ENCODE peak calls at places on chromosomes 5 and 9, in five cellular contexts. W is HepG2, F is H1, N is HEK293T, G is GM12878. U is an unnamed sample.

GRCh38 chr5:82421119-82421518 is 143.0 kb upstream of the RPS23 start:
- DNase-seq in W (no peak), N (no peak), F (no peak), G (no peak), U (no peak)

GRCh38 chr9:14097215-14097614 is 216.7 kb downstream of the NFIB start:
- DNase-seq in N (no peak), W (no peak), F (no peak), G (no peak), U (no peak)

GRCh38 chr5:73938938-73939320 is 312.9 kb downstream of the ARHGEF28 start:
- DNase-seq in F (no peak), G (no peak), N (no peak), W (no peak), U (no peak)

GRCh38 chr9:125743687-125744428 is 3.3 kb upstream of the PBX3 start:
- DNase-seq in W (no peak), G (no peak), F (no peak), N (no peak), U (no peak)

GRCh38 chr5:144134181-144134827 is 36.2 kb downstream of the YIPF5 start:
- DNase-seq in G (no peak), N (no peak), W (no peak), F (no peak), U (no peak)

GRCh38 chr5:179262126-179262920 is 82.9 kb downstream of the ADAMTS2 start:
- DNase-seq in G (no peak), N (no peak), W (no peak), F (no peak), U (no peak)

GRCh38 chr9:121888438-121888775 is 204.7 kb downstream of the TTLL11 start:
- DNase-seq in W (no peak), N (no peak), F (no peak), G (no peak), U (no peak)

GRCh38 chr5:87361031-87361443 is 51.7 kb downstream of the CCNH start:
- DNase-seq in G (no peak), W (no peak), F (no peak), N (no peak), U (no peak)

GRCh38 chr5:13567819-13568218 is 376.7 kb downstream of the DNAH5 start:
- DNase-seq in W (no peak), N (no peak), G (no peak), F (no peak), U (no peak)

GRCh38 chr9:81529556-81530193 is 159.7 kb downstream of the TLE1 start:
- DNase-seq in G (no peak), F (no peak), W (peak; percentile 25), N (no peak), U (peak; percentile 16)
- TF ChIP-seq SUZ12 in G (no peak), F (no peak), W (no peak), N (no peak), U (no peak)

GRCh38 chr5:122077451-122078115 is 476 bp downstream of the LOX start:
- DNase-seq in F (no peak), W (peak; percentile 13), G (no peak), N (peak; percentile 45), U (no peak)

GRCh38 chr5:122076669-122077450 is 1.2 kb downstream of the LOX start:
- DNase-seq in W (peak; percentile 70), F (no peak), G (no peak), N (peak; percentile 76), U (peak; percentile 44)

GRCh38 chr5:122081541-122081940 is 3.5 kb upstream of the LOX start:
- DNase-seq in G (no peak), N (no peak), W (no peak), F (no peak), U (no peak)

GRCh38 chr5:122076023-122076422 is 2.0 kb downstream of the LOX start:
- DNase-seq in G (no peak), N (no peak), W (peak; percentile 88), F (no peak), U (no peak)

DNA sequence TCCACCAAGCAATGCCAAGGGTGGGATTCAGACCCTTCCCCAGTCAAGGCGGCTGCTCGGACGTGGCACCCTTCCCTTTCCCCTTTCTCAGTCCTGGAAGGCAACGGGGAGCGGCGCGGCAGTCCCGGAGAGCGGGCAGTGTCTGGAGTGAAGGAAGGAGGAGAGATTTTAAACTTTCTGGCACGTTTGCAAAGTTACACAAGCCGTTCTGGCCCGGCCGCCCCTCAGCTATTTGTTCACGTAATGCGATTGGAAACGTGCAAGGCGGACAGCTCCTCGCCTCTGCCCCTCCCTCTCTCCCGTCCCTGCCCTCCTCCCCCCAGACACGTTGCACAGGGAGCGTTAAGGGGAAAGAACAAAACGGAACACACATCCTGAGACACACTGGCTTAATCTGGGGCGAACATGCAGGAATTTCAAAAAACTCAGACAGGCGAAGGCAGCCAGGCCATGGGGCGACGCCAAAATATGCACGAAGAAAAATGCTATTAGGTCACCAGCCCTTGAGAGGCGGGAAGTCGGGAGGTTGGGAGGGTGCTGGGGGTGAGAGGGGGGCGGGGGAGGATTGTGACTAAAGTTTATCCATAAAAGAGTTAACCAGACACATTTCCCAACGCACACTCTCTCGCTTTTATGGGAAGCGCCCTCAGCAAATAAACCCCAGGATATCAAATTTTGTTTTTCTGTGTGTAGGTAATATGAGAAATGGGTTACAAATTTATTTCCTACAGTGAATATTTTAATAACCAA is at the start of gene LOX:
- DNase-seq in N (peak; percentile 68), F (no peak), W (peak; percentile 47), G (no peak), U (no peak)
- TF ChIP-seq SUZ12 in N (no peak), F (peak; percentile 40), W (no peak), G (no peak), U (no peak)

DNA sequence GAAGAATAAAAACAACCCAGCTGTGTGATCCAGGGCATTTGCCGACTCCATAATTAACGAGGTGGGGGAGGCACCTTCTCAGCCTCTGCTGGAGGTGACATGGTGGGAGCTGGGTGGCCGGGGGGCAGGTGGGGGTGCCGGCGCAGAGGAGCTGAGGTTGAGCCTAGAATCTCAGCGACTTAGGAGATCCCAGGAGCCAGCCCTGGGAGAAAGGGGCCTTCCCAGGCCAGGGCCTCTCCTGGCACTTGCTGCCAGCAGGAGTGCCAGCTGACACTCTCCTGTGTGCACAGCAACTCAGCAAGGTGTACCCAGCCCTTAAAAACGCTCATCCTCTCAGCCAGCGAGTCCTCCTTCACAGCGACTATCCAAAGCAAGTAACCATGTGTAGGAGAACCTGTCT is 62.8 kb upstream of the FCN1 start:
- DNase-seq in N (no peak), F (no peak), G (no peak), W (no peak), U (no peak)
- TF ChIP-seq SUZ12 in N (no peak), F (no peak), G (no peak), W (no peak), U (no peak)

GRCh38 chr5:9698125-9698848 is 68.1 kb upstream of the TAS2R1 start:
- DNase-seq in G (no peak), N (no peak), F (no peak), W (no peak), U (no peak)

GRCh38 chr5:9698849-9699240 is 68.7 kb upstream of the TAS2R1 start:
- DNase-seq in W (no peak), G (no peak), F (no peak), N (no peak), U (no peak)

DNA sequence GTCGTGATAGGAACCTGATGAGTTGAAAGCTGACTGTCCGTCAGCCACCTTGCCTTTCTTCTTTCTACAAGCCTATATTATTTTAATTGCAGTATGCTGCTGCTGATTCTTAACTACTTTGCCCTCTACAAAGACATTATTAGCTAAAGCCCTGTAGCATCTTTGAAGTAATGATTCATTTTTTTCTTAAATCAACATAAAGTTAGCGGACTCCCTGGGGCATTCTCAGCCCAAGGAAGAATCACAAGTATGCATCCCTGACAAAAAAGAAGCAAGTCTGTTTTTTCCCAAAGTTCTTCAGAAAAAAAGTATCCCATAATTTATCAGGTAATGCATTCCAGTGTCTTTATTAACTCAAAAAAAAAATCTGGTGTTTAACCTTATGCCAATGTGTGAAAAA is 69.5 kb upstream of the TAS2R1 start:
- DNase-seq in G (no peak), N (no peak), W (no peak), F (no peak), U (no peak)
- TF ChIP-seq SUZ12 in G (no peak), N (no peak), W (no peak), F (no peak), U (no peak)

DNA sequence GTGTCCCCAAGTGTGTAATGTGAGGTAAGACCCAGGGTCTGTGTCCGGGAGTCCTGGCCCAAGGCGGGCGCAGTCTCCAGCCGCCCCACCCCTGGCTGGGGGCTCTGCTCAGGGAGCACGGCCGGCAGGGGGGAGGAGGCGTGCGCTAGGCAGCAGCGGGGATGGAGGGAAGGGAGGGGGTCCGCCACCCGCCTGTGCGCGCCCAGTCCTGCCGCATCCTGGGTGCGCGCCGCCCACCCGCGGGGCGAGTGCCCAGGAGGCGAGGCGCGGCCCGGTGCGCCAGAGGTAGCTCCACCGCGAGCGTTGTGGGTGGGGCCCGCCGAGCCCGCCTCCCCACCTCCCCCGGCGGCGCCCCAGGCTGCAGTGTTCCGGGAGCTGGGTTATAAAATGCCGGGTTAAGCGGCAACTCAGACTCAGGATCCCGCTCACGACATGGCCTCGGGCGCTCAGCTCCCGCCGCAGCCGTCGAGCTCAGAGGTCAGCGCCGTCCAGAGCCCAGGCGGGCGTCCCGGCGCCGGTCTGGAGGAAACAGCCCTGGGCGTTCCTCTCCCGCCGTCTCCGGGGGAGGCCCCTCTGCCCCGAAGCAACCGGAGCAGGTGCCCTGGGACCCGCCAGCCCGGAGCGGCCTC is at the start of gene CCNI2:
- DNase-seq in N (peak; percentile 49), W (no peak), G (no peak), F (no peak), U (no peak)
- TF ChIP-seq SUZ12 in N (no peak), W (no peak), G (no peak), F (no peak), U (no peak)

GRCh38 chr9:84139296-84140100 is 158.9 kb downstream of the RMI1 start:
- DNase-seq in W (no peak), N (no peak), G (peak; percentile 30), F (no peak), U (no peak)
- TF ChIP-seq SUZ12 in W (no peak), N (no peak), G (no peak), F (no peak), U (no peak)

GRCh38 chr9:136399176-136400037 is 563 bp downstream of the SNAPC4 start:
- DNase-seq in W (no peak), F (no peak), G (no peak), N (peak; percentile 27), U (no peak)
- TF ChIP-seq SUZ12 in W (no peak), F (no peak), G (no peak), N (no peak), U (no peak)

DNA sequence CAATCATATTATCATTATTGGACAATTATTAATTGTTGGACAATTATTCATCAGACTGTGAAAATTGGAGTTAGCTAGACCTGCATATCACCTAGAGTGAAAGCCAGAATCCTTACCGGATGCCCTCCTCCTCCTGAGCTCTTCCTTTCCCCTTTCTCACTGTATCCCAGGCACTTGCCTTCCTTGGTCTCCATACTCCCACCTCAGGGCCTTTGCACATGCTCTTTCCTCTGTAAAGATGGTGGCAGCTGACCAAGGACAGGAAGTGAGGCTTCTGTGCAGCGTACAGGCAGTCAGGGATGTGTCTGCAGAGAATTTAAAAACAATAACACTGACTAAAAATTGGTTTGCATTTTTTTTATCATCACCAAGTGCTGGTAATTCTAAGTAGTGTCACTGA is 15.5 kb upstream of the FAM193B start:
- DNase-seq in F (no peak), W (no peak), G (no peak), N (no peak), U (no peak)
- TF ChIP-seq SUZ12 in F (no peak), W (no peak), G (no peak), N (no peak), U (no peak)

GRCh38 chr9:138043061-138043410 is 165.5 kb downstream of the CACNA1B start:
- DNase-seq in G (no peak), F (no peak), W (no peak), N (no peak), U (no peak)
- TF ChIP-seq SUZ12 in G (no peak), F (no peak), W (no peak), N (no peak), U (no peak)

U was measured in NT2/D1.